ENCODE peak calls at places on chromosomes 16 and 17, in eight cellular contexts. L is RWPE1, J is Panc1, S is progenitor cell of endocrine pancreas, N is lower leg skin, Q is A549, M is cardiac muscle cell, X is PC-9. Y is an unnamed sample.

GRCh38 chr17:10512856-10513255 is 5.5 kb downstream of the MYH1 start:
- DNase-seq in Q (no peak), S (no peak), J (no peak), L (no peak), N (no peak), X (no peak), M (no peak), Y (no peak)

GRCh38 chr17:80318166-80318565 is 57.5 kb downstream of the RNF213 start:
- DNase-seq in X (no peak), S (no peak), J (no peak), Q (no peak), L (no peak), M (no peak), N (no peak), Y (no peak)

GRCh38 chr16:3610698-3611144 is 685 bp downstream of the SLX4 start:
- DNase-seq in N (no peak), X (no peak), J (no peak), Q (no peak), S (no peak), M (peak), L (no peak), Y (no peak)

GRCh38 chr17:65381160-65381559 is 180.3 kb downstream of the AXIN2 start:
- DNase-seq in Q (no peak), X (no peak), J (no peak), L (no peak), S (no peak), M (no peak), N (no peak), Y (no peak)

GRCh38 chr17:27430882-27431491 is 25.3 kb upstream of the KSR1 start:
- DNase-seq in M (peak), Q (peak), N (no peak), J (no peak), X (no peak), S (peak), L (peak), Y (no peak)

GRCh38 chr16:5836979-5837670 is 739.5 kb upstream of the EEF2KMT start:
- DNase-seq in S (no peak), M (no peak), J (no peak), N (no peak), Q (no peak), X (no peak), L (no peak), Y (no peak)

GRCh38 chr17:80263253-80264047 is 2.8 kb downstream of the RNF213 start:
- DNase-seq in J (no peak), S (no peak), Q (peak), X (no peak), M (no peak), L (peak), N (peak), Y (no peak)

GRCh38 chr17:40818733-40819527 is 3.5 kb downstream of the KRT10 start:
- DNase-seq in X (peak), S (peak), N (peak), M (peak), Q (peak), J (no peak), L (peak), Y (peak)

DNA sequence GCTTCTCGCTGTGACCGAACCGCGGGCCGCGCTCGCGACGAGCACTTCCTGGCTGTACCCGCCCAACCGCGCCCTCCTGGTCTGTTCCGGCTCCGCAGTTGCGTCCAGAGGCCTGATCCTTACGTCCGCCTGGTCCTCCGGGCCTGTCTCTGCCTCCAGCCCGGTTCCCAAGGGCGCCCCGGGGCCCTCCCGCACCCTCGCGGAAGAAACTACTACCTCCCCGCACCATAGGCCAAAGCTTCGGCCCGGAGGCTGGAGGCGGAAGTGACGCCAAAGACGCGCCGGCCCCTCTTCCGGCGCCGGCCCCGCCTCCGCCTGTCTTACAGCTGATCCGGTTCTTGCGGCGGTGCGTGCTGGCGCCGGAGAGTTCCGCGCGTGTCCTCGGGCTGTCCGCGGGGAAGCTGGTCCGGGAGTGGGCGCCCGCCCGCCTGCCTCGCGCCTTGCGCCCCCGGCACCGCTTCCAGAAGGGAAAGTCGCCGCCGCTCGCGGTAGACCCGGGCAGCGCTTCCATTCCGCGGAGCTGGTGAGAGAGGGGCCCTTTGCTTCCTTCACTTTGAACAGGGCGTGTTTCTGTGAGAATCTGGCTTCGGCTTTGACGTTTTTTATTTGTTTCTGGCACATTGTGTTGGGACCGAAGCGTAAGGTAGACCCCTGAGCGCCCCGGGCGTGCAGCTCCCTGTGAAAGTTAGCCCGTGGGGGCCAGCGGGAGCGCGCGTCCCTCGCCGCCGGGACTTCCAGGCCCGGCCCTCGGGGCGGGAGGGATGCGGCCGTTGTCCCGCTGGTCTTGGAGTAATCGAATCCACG is at the start of gene ZNF778:
- DNase-seq in S (no peak), N (peak), Q (peak), M (peak), L (peak), X (peak), J (no peak), Y (no peak)
- TF ChIP-seq CTCF in S (no peak), N (no peak), Q (no peak), M (no peak), L (no peak), X (no peak), J (no peak), Y (no peak)

DNA sequence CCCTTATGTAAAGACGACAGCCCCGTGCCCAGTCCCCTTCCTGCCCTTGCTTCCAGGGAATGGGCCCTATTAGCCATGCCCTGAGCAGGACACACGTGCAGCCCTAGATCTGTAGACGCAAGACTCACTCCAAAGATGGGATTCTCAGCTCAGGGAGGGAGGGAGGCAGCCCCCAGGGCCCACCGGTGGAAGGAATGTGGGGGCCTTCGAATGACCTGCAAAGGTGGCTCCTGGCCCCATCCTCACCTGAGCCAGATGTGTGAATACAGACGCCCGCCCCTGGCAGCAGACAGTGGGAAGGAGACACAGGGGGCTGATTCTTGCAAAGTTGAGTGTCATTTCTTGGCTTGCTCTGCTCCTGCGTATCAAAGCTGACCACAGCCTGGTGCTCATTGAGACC is 47.8 kb downstream of the LITAF start:
- DNase-seq in S (no peak), Q (no peak), L (no peak), X (no peak), N (no peak), J (no peak), M (no peak), Y (no peak)
- TF ChIP-seq CTCF in S (no peak), Q (no peak), L (no peak), X (no peak), N (no peak), J (no peak), M (no peak), Y (no peak)

DNA sequence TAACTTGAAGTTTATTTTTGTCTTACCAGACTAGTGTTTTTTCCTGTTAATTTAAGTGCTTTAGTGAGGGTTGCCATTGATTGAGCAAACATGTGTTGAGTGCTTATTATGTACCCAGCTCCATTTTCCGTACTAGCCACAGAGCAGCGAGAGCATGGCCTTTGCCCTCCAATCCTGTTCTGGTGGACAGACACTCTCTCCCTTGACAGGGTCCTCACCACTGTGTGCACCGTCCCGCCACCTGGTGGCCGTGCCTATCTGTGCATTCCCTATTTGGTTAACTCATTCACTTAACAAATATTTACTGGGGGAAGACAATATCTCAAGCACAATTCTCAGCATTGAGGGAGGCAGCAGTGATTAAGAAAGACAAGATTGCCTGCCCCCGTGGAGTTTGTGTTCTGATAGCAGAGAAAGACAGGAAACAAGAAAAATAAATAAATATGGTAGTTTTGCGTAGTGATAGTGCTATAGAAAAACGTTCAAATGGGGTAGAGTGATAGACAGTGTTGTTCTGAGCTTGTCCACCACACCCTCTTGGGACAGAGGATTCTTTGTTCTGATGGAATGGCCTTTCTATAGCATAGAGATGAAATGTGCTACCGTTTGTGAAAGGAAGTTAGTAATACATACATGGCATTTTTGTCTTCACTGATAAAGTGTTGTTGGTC is 13.0 kb downstream of the CDH13 start:
- DNase-seq in S (peak), L (peak), M (peak), J (no peak), N (no peak), X (no peak), Q (peak), Y (no peak)
- TF ChIP-seq CTCF in S (peak), L (peak), M (peak), J (peak), N (no peak), X (peak), Q (peak), Y (peak)

DNA sequence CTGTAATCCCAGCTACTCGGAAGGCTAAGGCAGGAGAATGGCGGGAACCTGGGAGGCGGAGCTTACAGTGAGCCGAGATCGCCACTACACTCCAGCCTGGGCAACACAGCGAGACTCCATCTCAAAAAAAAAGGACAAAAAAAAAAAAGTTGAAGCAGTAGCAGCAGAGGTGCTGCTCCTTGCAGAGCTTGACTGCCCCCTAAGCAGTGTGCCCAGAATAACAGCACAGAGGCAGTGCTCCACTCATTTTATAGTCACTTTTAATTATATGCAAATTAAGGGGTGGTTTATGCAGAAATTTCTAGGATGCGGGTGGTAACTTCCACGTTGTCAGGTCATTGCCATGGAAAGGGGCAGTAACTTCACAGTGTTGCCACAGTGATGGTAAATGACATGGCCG is 54.3 kb upstream of the NOL11 start:
- DNase-seq in M (no peak), J (no peak), Q (peak), S (no peak), N (no peak), X (no peak), L (no peak), Y (no peak)
- TF ChIP-seq CTCF in M (no peak), J (no peak), Q (no peak), S (no peak), N (no peak), X (no peak), L (no peak), Y (peak)

GRCh38 chr17:73586921-73587680 is 57.1 kb downstream of the SDK2 start:
- DNase-seq in S (no peak), L (no peak), Q (peak), M (no peak), X (no peak), N (no peak), J (no peak), Y (no peak)
- TF ChIP-seq CTCF in S (no peak), L (no peak), Q (no peak), M (no peak), X (no peak), N (no peak), J (no peak), Y (no peak)

GRCh38 chr16:83817022-83817421 is 9.2 kb downstream of the HSBP1 start:
- DNase-seq in N (no peak), X (no peak), J (no peak), M (no peak), S (no peak), Q (no peak), L (no peak), Y (no peak)
- TF ChIP-seq CTCF in N (no peak), X (no peak), J (no peak), M (no peak), S (no peak), Q (no peak), L (no peak), Y (no peak)

DNA sequence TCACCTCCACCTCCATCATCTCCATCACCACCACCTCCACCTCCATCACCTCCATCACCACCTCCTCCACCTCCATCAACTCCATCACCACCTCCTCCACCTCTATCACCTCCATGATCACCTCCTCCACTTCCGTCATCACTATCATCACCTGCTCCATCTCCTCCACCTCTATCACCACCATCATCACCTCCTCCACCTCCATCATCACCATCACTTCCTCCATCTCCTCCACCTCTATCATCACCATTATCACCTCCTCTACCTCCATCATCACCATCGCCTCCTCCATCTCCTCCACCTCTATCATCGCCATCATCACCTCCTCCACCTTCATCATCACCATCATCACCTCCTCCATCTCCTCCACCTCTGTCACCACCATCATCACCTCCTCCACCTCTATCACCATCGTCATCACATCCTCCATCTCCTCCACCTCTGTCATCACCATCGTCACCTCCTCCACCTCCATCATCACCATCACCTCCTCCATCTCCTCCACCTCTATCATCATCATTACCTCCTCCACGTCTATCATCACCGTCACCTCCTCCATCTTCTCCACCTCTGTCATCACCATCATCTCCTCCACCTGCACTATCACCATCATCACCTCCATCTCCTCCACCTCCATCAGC is 27.0 kb downstream of the ADGRG5 start:
- DNase-seq in Q (no peak), N (no peak), X (no peak), L (no peak), M (no peak), S (no peak), J (no peak), Y (no peak)
- TF ChIP-seq CTCF in Q (no peak), N (no peak), X (no peak), L (no peak), M (no peak), S (no peak), J (no peak), Y (no peak)

GRCh38 chr16:76857402-76857801 is 333.6 kb upstream of the MON1B start:
- DNase-seq in N (no peak), J (no peak), X (no peak), M (no peak), S (no peak), Q (no peak), L (no peak), Y (no peak)

GRCh38 chr16:76856112-76856511 is 334.9 kb upstream of the MON1B start:
- DNase-seq in S (no peak), Q (no peak), X (no peak), M (no peak), N (no peak), J (no peak), L (no peak), Y (no peak)

DNA sequence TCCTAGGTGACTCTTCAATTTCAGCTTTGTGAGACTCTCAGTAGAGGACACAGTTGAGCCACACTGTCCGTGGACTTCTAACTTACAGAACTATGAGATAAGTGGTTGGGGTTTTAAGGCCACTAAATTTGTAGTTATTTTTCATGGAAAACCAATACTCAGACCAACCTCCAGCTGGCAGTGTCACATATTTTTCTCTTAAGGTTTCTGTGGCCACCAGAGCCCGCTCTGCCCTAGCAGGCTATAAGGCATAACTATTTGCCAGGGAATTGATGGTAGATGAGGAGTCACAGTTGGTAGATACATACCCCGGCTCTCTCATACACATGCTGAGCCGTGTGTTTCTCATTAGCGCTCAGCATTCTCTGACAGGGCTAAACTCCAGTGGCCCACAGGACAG is 336.8 kb upstream of the MON1B start:
- DNase-seq in J (no peak), N (no peak), M (peak), Q (peak), L (no peak), X (no peak), S (no peak), Y (no peak)
- TF ChIP-seq CTCF in J (peak), N (no peak), M (peak), Q (peak), L (no peak), X (peak), S (no peak), Y (no peak)

Y was measured in chondrocyte.